ENCODE peak calls at places on chromosome 19, in six cellular contexts. W is lower lobe of right lung; C is sigmoid colon; J is AG10803; O is Peyer's patch; D is CD4-positive, alpha-beta T cell. Y is an unnamed sample.

GRCh38 chr19:55344444-55344843 is 4.8 kb downstream of the KMT5C start:
- DNase-seq in W (no peak), C (no peak), J (no peak), O (no peak), D (no peak), Y (no peak)

GRCh38 chr19:8253678-8254077 is 44.5 kb downstream of the CERS4 start:
- DNase-seq in W (no peak), C (no peak), J (no peak), O (no peak), D (no peak), Y (no peak)

GRCh38 chr19:38173324-38174041 is 50.5 kb downstream of the DPF1 start:
- DNase-seq in W (no peak), C (no peak), J (peak), O (peak), D (no peak), Y (peak)

GRCh38 chr19:44748426-44749254 is at the start of gene BCL3:
- DNase-seq in W (peak), C (peak), J (peak), O (peak), D (peak), Y (peak)

GRCh38 chr19:13938361-13939027 is at the start of gene PODNL1:
- DNase-seq in W (no peak), C (no peak), J (peak), O (peak), D (no peak), Y (no peak)

GRCh38 chr19:10365518-10365917 is 14.9 kb downstream of the TYK2 start:
- DNase-seq in W (no peak), C (no peak), J (no peak), O (no peak), D (no peak), Y (no peak)

GRCh38 chr19:8085606-8086464 is 33.3 kb downstream of the CCL25 start:
- DNase-seq in W (peak), C (no peak), J (no peak), O (peak), D (no peak), Y (no peak)

GRCh38 chr19:36051637-36052036 is 2.4 kb downstream of the THAP8 start:
- DNase-seq in W (no peak), C (no peak), J (no peak), O (no peak), D (no peak), Y (no peak)

GRCh38 chr19:44648536-44649370 is 5.0 kb downstream of the PVR start:
- DNase-seq in W (peak), C (no peak), J (peak), O (peak), D (no peak), Y (peak)

GRCh38 chr19:36604656-36605100 is 435 bp upstream of the ZNF382 start:
- DNase-seq in W (peak), C (peak), J (peak), O (peak), D (peak), Y (peak)

GRCh38 chr19:15035795-15036311 is 13.4 kb upstream of the CASP14 start:
- DNase-seq in W (no peak), C (no peak), J (no peak), O (no peak), D (no peak), Y (no peak)

GRCh38 chr19:33219261-33219812 is 6.3 kb downstream of the SLC7A10 start:
- DNase-seq in W (no peak), C (no peak), J (no peak), O (no peak), D (no peak), Y (no peak)
- TF ChIP-seq CTCF in W (no peak), C (no peak), J (peak), O (no peak), D (no peak), Y (no peak)

GRCh38 chr19:46489445-46490272 is 6.0 kb downstream of the PNMA8B start:
- DNase-seq in W (peak), C (peak), J (peak), O (no peak), D (peak), Y (peak)
- TF ChIP-seq CTCF in W (peak), C (peak), J (peak), O (peak), D (no peak), Y (peak)

GRCh38 chr19:1511989-1512338 is 855 bp downstream of the ADAMTSL5 start:
- DNase-seq in W (no peak), C (no peak), J (no peak), O (no peak), D (no peak), Y (no peak)

GRCh38 chr19:1514295-1514661 is 1.5 kb upstream of the ADAMTSL5 start:
- DNase-seq in W (no peak), C (no peak), J (no peak), O (no peak), D (no peak), Y (no peak)

GRCh38 chr19:1512671-1513491 is at the start of gene ADAMTSL5:
- DNase-seq in W (no peak), C (no peak), J (peak), O (peak), D (peak), Y (no peak)

GRCh38 chr19:1514986-1515721 is 2.3 kb upstream of the ADAMTSL5 start:
- DNase-seq in W (no peak), C (no peak), J (no peak), O (no peak), D (no peak), Y (no peak)

DNA sequence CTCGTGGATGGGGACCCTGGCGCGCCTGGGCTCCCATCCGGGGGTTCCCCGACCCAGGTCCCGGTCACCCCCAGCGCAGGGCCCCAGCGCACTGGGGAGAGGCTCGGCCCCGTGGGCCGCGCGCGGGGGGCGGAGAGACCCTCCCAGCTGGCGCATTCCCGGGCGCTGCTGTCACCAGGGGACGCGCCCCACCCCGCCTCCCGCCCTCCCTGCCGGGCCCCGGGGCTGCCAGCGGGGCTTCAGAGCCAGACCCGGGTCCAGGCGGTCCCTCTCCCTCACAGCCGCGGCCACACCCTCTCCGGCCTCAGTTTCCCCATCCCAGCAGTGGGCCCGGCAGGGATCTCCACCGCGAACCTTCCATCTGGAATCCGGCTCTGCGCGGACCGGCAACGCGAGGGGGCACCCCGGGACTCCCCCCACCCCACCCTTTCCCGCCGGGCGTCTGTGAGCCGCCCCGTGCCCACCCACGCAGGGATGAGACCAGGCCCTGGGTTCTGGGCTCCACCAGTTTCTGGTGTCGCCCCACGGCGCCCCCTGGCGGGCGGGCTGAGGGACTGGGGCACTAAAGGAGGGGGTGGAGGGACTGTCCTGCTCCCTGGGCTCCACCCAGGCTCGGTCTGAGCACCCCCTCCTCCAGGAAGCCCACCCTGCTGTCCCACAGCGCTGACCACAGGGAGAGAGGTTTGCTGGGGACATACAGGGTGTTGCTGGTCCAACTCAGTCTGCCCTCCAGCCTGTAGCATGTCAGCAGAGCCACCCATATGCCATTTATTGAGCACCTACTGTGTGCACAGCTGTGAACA is 874 bp upstream of the ADAMTSL5 start:
- DNase-seq in W (peak), C (no peak), J (peak), O (peak), D (peak), Y (peak)
- TF ChIP-seq CTCF in W (peak), C (peak), J (peak), O (peak), D (peak), Y (peak)

GRCh38 chr19:19384486-19384885 is 21.0 kb upstream of the GATAD2A start:
- DNase-seq in W (no peak), C (no peak), J (no peak), O (no peak), D (no peak), Y (peak)

GRCh38 chr19:19387108-19387507 is 18.4 kb upstream of the GATAD2A start:
- DNase-seq in W (no peak), C (no peak), J (no peak), O (no peak), D (no peak), Y (peak)

GRCh38 chr19:19385131-19385899 is 20.2 kb upstream of the GATAD2A start:
- DNase-seq in W (peak), C (peak), J (peak), O (peak), D (peak), Y (peak)

GRCh38 chr19:19385900-19386339 is 19.6 kb upstream of the GATAD2A start:
- DNase-seq in W (peak), C (no peak), J (no peak), O (no peak), D (peak), Y (peak)

DNA sequence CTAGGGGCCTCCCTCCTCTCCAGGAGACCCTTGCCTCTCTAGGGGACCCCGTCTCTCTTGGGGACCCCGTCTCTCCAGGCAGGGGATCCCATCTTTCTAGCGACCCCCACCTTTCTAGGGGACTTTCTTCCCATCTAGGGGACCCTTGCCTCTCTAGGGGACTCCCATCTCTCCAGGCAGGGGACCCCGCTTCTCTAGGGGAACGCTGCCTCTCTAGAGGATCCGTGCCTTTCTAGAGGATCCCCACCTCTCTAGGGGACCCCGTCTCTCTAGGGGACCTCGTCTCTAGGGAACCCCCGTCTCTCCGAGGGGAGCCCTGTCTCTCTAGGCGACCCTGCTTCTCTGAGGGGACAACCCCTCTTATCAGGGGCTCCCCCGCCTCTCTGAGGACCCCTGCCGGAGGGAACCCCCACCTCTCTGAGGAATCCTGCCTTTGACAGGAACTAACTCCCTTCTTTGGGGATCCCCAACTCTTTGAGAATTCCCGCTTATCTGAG is 19.1 kb upstream of the GATAD2A start:
- DNase-seq in W (no peak), C (no peak), J (no peak), O (no peak), D (no peak), Y (peak)
- TF ChIP-seq CTCF in W (no peak), C (no peak), J (peak), O (no peak), D (no peak), Y (no peak)